ENCODE peak calls at places on chromosomes 12 and 14, in four cellular contexts. One of them, this sample, is unnamed.
A peak's percentile ranks its signal among the peaks of the same experiment; 100 is the strongest.

GRCh38 chr12:102702447-102703114 is 214.5 kb downstream of the PAH start:
- DNase-seq in heart left ventricle: peak; percentile 15
- DNase-seq in stomach: peak; percentile 70
- DNase-seq in naive thymus-derived CD4-positive, alpha-beta T cell: no peak
- DNase-seq in this sample: no peak

GRCh38 chr12:116278667-116279066 is 1.2 kb upstream of the MED13L start:
- DNase-seq in heart left ventricle: no peak
- DNase-seq in stomach: no peak
- DNase-seq in naive thymus-derived CD4-positive, alpha-beta T cell: no peak
- DNase-seq in this sample: no peak

GRCh38 chr12:110906088-110906487 is 14.3 kb downstream of the MYL2 start:
- DNase-seq in heart left ventricle: no peak
- DNase-seq in stomach: no peak
- DNase-seq in naive thymus-derived CD4-positive, alpha-beta T cell: no peak
- DNase-seq in this sample: peak; percentile 52

GRCh38 chr14:77228056-77228455 is 43.0 kb downstream of the NGB start:
- DNase-seq in heart left ventricle: no peak
- DNase-seq in stomach: no peak
- DNase-seq in naive thymus-derived CD4-positive, alpha-beta T cell: no peak
- DNase-seq in this sample: no peak

GRCh38 chr14:61225304-61225703 is 55.8 kb downstream of the TMEM30B start:
- DNase-seq in heart left ventricle: no peak
- DNase-seq in stomach: no peak
- DNase-seq in naive thymus-derived CD4-positive, alpha-beta T cell: no peak
- DNase-seq in this sample: no peak

GRCh38 chr14:97490521-97491070 is 693.4 kb downstream of the VRK1 start:
- DNase-seq in heart left ventricle: no peak
- DNase-seq in stomach: no peak
- DNase-seq in naive thymus-derived CD4-positive, alpha-beta T cell: no peak
- DNase-seq in this sample: no peak

GRCh38 chr14:104744484-104744883 is 8.5 kb upstream of the SIVA1 start:
- DNase-seq in heart left ventricle: no peak
- DNase-seq in stomach: no peak
- DNase-seq in naive thymus-derived CD4-positive, alpha-beta T cell: no peak
- DNase-seq in this sample: no peak

GRCh38 chr14:95521001-95521400 is 4.6 kb upstream of the SYNE3 start:
- DNase-seq in heart left ventricle: no peak
- DNase-seq in stomach: no peak
- DNase-seq in naive thymus-derived CD4-positive, alpha-beta T cell: no peak
- DNase-seq in this sample: no peak

DNA sequence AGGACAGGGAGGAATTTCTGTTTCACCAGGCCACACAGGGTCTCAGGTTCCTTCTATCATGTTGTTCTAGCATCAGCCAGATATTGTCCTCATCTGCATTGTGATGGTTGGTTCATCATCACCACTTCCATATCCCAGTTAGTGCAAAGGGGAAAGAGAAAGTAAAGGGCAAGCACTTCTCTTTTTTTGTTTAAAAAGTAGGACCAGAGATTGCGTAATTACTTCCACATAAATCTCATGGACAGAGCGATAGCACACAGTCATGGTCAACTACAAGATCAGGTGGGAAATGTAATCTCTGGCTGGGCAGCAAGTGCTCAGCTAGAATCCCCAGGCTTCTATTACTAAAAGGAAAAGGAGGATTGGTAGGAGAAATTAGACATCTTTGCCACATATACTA is 155.1 kb downstream of the KIF21A start:
- DNase-seq in heart left ventricle: no peak
- DNase-seq in stomach: no peak
- DNase-seq in naive thymus-derived CD4-positive, alpha-beta T cell: no peak
- DNase-seq in this sample: no peak
- H3K36me3 ChIP-seq in heart left ventricle: no peaks in the 10 kb centered on the region
- H3K36me3 ChIP-seq in stomach: no peaks in the 10 kb centered on the region
- H3K36me3 ChIP-seq in naive thymus-derived CD4-positive, alpha-beta T cell: no peaks in the 10 kb centered on the region
- H3K36me3 ChIP-seq in this sample: no peaks in the 10 kb centered on the region

GRCh38 chr12:105142259-105142658 is 34.7 kb downstream of the WASHC4 start:
- DNase-seq in heart left ventricle: no peak
- DNase-seq in stomach: no peak
- DNase-seq in naive thymus-derived CD4-positive, alpha-beta T cell: no peak
- DNase-seq in this sample: no peak

DNA sequence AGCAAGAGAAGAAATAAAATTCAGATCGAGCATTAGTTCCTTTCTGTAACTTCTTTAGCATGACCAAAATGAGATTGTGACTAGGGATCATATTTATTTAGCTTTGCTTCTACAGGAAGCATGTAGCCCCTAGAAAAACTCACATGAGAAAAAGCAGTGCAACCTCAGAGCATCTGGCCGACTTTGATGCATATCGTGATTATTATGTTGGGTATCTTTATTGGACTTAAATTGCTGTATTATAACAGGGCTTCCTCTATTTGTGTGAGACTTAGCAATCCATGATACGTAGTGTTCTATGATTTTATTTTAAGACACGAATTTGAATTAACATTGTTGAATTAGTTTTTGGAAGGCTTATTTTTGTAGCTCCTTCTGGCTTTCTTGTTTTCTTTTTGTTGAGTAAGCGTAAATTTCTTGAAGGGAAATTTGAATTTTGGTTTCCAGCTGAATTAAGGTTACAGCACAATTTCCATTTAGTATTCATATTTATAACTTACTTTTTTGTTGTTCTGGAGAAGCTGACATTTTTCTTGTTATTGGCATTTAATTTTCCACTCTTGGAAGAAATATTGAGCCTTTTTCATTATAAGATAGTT is 33.9 kb downstream of the WASHC4 start:
- DNase-seq in heart left ventricle: no peak
- DNase-seq in stomach: no peak
- DNase-seq in naive thymus-derived CD4-positive, alpha-beta T cell: no peak
- DNase-seq in this sample: no peak
- H3K36me3 ChIP-seq in heart left ventricle: peaks cover 96% of the 10 kb centered on the region
- H3K36me3 ChIP-seq in stomach: peaks cover 68% of the 10 kb centered on the region
- H3K36me3 ChIP-seq in naive thymus-derived CD4-positive, alpha-beta T cell: peaks cover 37% of the 10 kb centered on the region
- H3K36me3 ChIP-seq in this sample: peaks cover 5% of the 10 kb centered on the region

GRCh38 chr12:92810370-92810769 is 107.6 kb downstream of the PLEKHG7 start:
- DNase-seq in heart left ventricle: no peak
- DNase-seq in stomach: no peak
- DNase-seq in naive thymus-derived CD4-positive, alpha-beta T cell: no peak
- DNase-seq in this sample: peak; percentile 34
- H3K36me3 ChIP-seq in heart left ventricle: peaks cover 89% of the 10 kb centered on the region
- H3K36me3 ChIP-seq in stomach: peaks cover 92% of the 10 kb centered on the region
- H3K36me3 ChIP-seq in naive thymus-derived CD4-positive, alpha-beta T cell: peaks cover 23% of the 10 kb centered on the region
- H3K36me3 ChIP-seq in this sample: no peaks in the 10 kb centered on the region

DNA sequence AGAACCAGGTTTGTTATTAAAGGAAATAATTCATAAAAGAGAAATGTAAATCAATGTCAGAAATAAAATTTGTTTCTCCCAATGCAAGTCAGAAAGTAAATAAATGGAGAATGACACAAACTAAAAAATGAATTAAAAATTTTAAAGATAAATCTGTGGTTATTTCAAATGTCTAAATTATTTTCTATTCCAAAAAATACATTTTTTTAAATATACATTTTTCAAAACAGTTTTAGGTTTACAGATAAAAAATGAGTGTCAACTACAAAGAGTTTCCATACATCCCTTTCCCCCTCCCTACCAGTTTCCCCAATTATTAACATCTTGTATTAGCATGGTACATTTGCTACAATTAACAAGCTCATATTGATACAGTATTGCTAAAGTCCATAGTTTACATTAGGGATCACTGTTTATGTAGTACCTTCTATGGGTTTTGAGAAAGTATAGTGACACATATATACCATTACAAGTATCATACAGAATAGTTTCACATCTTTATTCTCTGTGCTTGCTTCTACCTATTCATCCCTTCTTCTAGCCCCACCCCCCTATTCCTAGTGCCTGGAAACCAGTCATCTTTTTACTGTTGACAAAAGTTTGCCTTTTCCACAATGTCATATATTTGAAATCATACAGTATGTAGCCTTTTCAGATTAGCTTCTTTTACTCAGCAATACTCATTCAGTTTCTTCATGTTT is 104.2 kb downstream of the RALGAPA1 start:
- DNase-seq in heart left ventricle: no peak
- DNase-seq in stomach: no peak
- DNase-seq in naive thymus-derived CD4-positive, alpha-beta T cell: no peak
- DNase-seq in this sample: no peak
- H3K36me3 ChIP-seq in heart left ventricle: peaks cover 25% of the 10 kb centered on the region
- H3K36me3 ChIP-seq in stomach: peaks cover 33% of the 10 kb centered on the region
- H3K36me3 ChIP-seq in naive thymus-derived CD4-positive, alpha-beta T cell: peaks cover 5% of the 10 kb centered on the region
- H3K36me3 ChIP-seq in this sample: no peaks in the 10 kb centered on the region

GRCh38 chr14:105858676-105859025 is 332.3 kb downstream of the TMEM121 start:
- DNase-seq in heart left ventricle: no peak
- DNase-seq in stomach: no peak
- DNase-seq in naive thymus-derived CD4-positive, alpha-beta T cell: no peak
- DNase-seq in this sample: no peak
- H3K36me3 ChIP-seq in heart left ventricle: no peaks in the 10 kb centered on the region
- H3K36me3 ChIP-seq in stomach: no peaks in the 10 kb centered on the region
- H3K36me3 ChIP-seq in naive thymus-derived CD4-positive, alpha-beta T cell: no peaks in the 10 kb centered on the region
- H3K36me3 ChIP-seq in this sample: peaks cover 24% of the 10 kb centered on the region

GRCh38 chr14:54785778-54786160 is 116.9 kb downstream of the GCH1 start:
- DNase-seq in heart left ventricle: no peak
- DNase-seq in stomach: no peak
- DNase-seq in naive thymus-derived CD4-positive, alpha-beta T cell: no peak
- DNase-seq in this sample: no peak
- H3K36me3 ChIP-seq in heart left ventricle: peaks cover 70% of the 10 kb centered on the region
- H3K36me3 ChIP-seq in stomach: peaks cover 86% of the 10 kb centered on the region
- H3K36me3 ChIP-seq in naive thymus-derived CD4-positive, alpha-beta T cell: no peaks in the 10 kb centered on the region
- H3K36me3 ChIP-seq in this sample: no peaks in the 10 kb centered on the region

DNA sequence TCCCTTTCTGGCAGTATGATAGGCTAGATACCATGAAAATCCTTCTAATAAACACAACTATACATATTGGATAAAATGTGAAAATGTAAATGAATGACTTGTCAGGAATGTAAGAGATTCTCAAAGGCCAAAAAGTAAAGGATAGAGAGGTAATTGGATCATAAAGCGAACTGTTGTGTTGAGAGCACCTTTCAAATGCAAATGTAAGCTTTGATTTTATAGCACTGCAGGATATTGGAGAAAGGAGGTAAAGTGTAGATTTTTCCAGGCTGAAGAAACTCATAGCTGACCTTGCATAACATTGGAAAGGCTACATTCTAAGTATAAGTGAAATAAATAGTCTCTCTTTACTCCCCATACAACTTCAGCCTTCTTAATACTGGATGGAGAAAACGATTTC is 54.0 kb downstream of the PTPRB start:
- DNase-seq in heart left ventricle: no peak
- DNase-seq in stomach: no peak
- DNase-seq in naive thymus-derived CD4-positive, alpha-beta T cell: no peak
- DNase-seq in this sample: no peak
- H3K36me3 ChIP-seq in heart left ventricle: peaks cover 62% of the 10 kb centered on the region
- H3K36me3 ChIP-seq in stomach: no peaks in the 10 kb centered on the region
- H3K36me3 ChIP-seq in naive thymus-derived CD4-positive, alpha-beta T cell: no peaks in the 10 kb centered on the region
- H3K36me3 ChIP-seq in this sample: no peaks in the 10 kb centered on the region

This sample was measured in GM06990.